ENCODE peak calls at places on chromosomes 11 and 22, in five cellular contexts. G is thoracic aorta, C is suprapubic skin, V is Peyer's patch, M is mucosa of descending colon. U is an unnamed sample.

GRCh38 chr11:87219266-87219665 is 181.5 kb downstream of the TMEM135 start:
- DNase-seq in G (no peak), C (no peak), V (no peak), M (no peak), U (no peak)

GRCh38 chr11:96338910-96339703 is 3.9 kb downstream of the MAML2 start:
- DNase-seq in G (no peak), C (peak), V (no peak), M (peak), U (peak)

GRCh38 chr11:6315811-6316425 is 4.4 kb downstream of the CAVIN3 start:
- DNase-seq in G (peak), C (peak), V (no peak), M (peak), U (peak)

GRCh38 chr11:72037554-72038311 is 39.0 kb downstream of the IL18BP start:
- DNase-seq in G (no peak), C (no peak), V (no peak), M (no peak), U (no peak)

GRCh38 chr11:116518141-116518540 is 254.6 kb downstream of the BUD13 start:
- DNase-seq in G (no peak), C (no peak), V (no peak), M (no peak), U (no peak)

GRCh38 chr22:27378343-27378800 is 423.2 kb downstream of the MN1 start:
- DNase-seq in G (no peak), C (no peak), V (no peak), M (no peak), U (no peak)

GRCh38 chr11:118911113-118911879 is 14.4 kb downstream of the BCL9L start:
- DNase-seq in G (no peak), C (peak), V (peak), M (peak), U (no peak)

GRCh38 chr22:36376265-36376664 is 11.5 kb downstream of the MYH9 start:
- DNase-seq in G (no peak), C (no peak), V (no peak), M (no peak), U (no peak)

GRCh38 chr11:2929880-2930704 is 872 bp upstream of the PHLDA2 start:
- DNase-seq in G (no peak), C (peak), V (peak), M (peak), U (peak)
- TF ChIP-seq CTCF in G (no peak), C (no peak), V (peak), M (no peak), U (no peak)

DNA sequence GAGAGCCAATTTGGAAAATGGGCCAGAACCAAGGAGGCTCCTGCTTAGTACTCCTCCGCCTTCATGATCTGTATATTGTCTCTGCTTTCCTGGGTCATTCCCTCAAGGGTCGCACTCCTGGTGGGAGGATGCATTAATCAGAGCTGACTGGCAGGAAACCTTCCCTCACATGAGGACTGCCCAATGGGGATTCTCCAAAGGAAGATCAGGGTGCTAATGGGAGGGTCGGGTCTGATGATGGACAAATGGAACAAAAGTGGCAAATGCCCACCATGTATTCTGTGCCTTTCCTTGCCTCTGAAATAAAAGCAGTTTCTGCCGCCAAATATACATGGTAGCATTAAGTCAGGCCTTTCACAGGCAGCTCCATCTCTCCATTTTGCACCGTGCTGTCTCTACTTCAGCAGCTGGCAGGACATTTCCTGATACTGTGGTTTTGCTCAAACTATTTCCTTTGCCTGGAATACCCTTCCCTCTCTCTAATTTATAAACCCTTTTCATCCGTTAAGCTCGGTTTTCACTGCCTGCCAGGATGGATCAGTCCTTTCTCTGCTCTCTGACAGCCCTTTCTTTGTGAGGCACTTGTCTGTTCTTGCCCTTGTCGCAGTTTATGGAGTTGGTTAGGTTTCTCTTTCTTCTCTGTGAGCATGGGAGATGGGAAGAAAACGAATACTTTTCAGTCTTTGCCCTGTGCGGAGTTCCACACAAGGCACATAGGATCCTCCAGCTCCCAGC is 13.5 kb downstream of the SREBF2 start:
- DNase-seq in G (no peak), C (no peak), V (no peak), M (no peak), U (no peak)
- TF ChIP-seq CTCF in G (no peak), C (no peak), V (no peak), M (no peak), U (no peak)

GRCh38 chr11:8247312-8247711 is 16.4 kb downstream of the LMO1 start:
- DNase-seq in G (no peak), C (no peak), V (no peak), M (peak), U (no peak)
- TF ChIP-seq CTCF in G (peak), C (peak), V (no peak), M (peak), U (peak)

DNA sequence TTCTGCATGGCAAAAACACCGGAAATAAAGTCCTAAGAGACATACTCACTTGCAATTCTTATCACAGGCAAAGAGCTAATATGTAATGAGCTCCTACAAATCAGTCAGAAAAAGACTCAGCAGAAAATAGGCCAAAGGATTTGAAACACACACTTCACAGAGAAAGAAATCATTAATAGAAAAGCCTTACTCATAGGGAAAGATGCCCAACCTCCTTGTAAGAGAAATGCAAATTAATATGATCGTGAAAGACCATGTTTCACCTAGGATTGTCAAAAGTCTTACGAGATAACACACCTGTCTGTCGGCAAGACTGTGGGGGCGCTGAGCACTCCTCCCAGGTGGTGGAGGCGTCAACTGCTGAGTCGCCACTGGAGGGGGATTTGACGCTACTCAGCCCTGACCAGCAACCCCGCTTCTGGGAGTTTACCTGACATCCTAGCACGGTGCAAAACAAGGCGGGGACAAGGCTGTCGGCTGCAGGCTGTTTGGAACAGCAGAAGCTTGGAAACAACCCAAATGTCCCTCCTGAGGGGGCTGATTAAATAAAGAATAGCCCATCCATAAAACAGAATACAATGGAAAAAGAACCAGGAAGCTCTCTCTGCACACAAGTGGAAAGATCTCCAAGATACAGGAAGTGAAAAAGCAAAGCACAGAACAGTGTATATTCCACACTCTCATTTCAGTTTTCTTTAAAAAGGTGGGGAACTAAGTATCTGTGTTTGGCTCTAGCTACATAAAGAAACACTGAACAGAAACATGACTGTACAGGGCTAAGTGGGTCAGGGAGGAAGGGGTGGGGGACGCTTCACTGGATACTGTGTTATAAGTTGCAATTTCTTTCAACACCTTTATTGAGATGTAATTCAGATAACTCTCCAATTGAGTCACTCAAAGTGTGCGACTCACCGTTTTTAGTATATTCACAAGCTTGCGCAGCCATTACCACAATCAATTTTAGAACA is 11.5 kb downstream of the CSNK1E start:
- DNase-seq in G (no peak), C (no peak), V (no peak), M (peak), U (no peak)
- TF ChIP-seq CTCF in G (no peak), C (no peak), V (no peak), M (no peak), U (no peak)

GRCh38 chr11:69504576-69505420 is 23.3 kb downstream of the LINC01488 start:
- DNase-seq in G (no peak), C (peak), V (peak), M (no peak), U (no peak)
- TF ChIP-seq CTCF in G (no peak), C (no peak), V (no peak), M (no peak), U (no peak)

DNA sequence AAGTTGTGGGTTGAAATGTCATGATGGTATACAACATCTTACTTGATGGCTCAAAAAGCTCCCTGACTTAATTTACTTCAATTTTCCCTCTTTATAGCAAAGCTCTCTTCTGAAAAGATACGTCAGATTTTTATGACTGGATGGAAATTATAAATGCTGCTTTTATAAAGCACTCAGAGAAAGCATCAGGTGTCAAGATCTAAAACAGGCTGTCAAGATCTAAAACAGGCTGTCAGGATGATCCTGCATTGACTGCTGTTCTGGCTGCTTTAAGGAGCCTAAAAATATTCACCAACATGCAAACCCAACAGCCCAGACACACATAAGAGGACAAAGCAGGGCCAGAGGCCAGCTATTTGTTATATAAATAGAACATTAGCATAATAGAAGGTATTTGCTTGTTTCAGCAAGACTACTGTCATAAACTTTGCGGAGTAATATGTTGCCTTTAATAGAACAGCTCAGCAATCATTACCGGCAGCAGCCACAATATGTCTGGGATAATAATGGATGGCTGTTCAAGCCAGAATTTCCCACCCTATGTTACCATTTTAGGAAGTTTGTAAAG is 77.3 kb upstream of the ANO5 start:
- DNase-seq in G (no peak), C (no peak), V (no peak), M (no peak), U (no peak)
- TF ChIP-seq CTCF in G (no peak), C (no peak), V (no peak), M (no peak), U (no peak)

U was measured in CD14-positive monocyte.